ENCODE peak calls at places on chromosomes 11 and 22, in six cellular contexts. I, F, A, T, Q and S are unnamed samples.
A peak's percentile ranks its signal among the peaks of the same experiment; 100 is the strongest.

GRCh38 chr11:44229003-44229570 is 80.9 kb downstream of the ALX4 start:
- DNase-seq in F (peak; percentile 44), Q (no peak), I (no peak), T (no peak), A (no peak), S (no peak)

GRCh38 chr11:73152861-73153483 is 10.9 kb upstream of the FCHSD2 start:
- DNase-seq in I (peak; percentile 97), F (no peak), T (peak; percentile 91), Q (no peak), A (no peak), S (peak; percentile 52)

GRCh38 chr11:4181780-4182721 is 87.5 kb downstream of the RRM1 start:
- DNase-seq in Q (peak; percentile 80), A (peak; percentile 43), I (peak; percentile 78), F (peak; percentile 37), T (peak; percentile 81), S (no peak)

GRCh38 chr22:46851941-46852340 is 89.5 kb downstream of the TBC1D22A start:
- DNase-seq in I (no peak), Q (no peak), F (no peak), A (no peak), T (no peak), S (no peak)

GRCh38 chr11:41334007-41334933 is 125.2 kb downstream of the LRRC4C start:
- DNase-seq in Q (no peak), F (no peak), I (no peak), T (no peak), A (no peak), S (no peak)

GRCh38 chr11:10122337-10123197 is 171.5 kb downstream of the SBF2 start:
- DNase-seq in I (no peak), F (peak; percentile 93), A (peak; percentile 41), T (no peak), Q (peak; percentile 51), S (no peak)

GRCh38 chr11:9316334-9316733 is 1.9 kb upstream of the TMEM41B start:
- DNase-seq in A (no peak), Q (no peak), T (no peak), F (no peak), I (no peak), S (no peak)

GRCh38 chr22:27975381-27976013 is 56.4 kb upstream of the PITPNB start:
- DNase-seq in Q (peak; percentile 9), I (no peak), F (peak; percentile 65), A (no peak), T (no peak), S (no peak)

GRCh38 chr11:76215946-76216345 is 9.6 kb upstream of the WNT11 start:
- DNase-seq in A (no peak), F (peak; percentile 58), Q (peak; percentile 92), I (no peak), T (no peak), S (peak; percentile 2)

GRCh38 chr22:31296258-31296657 is 4.0 kb upstream of the PIK3IP1 start:
- DNase-seq in I (no peak), T (no peak), F (no peak), A (no peak), Q (peak; percentile 78), S (no peak)

GRCh38 chr11:80722616-80723015 is 1281.8 kb upstream of the TENM4 start:
- DNase-seq in F (peak; percentile 9), I (no peak), T (no peak), Q (no peak), A (no peak), S (no peak)

GRCh38 chr11:289706-290620 is 1.0 kb downstream of the PGGHG start:
- DNase-seq in A (peak; percentile 27), Q (no peak), T (peak; percentile 83), F (no peak), I (no peak), S (no peak)

GRCh38 chr11:36777302-36777701 is 179.3 kb upstream of the RAG2 start:
- DNase-seq in I (no peak), T (no peak), A (no peak), Q (no peak), F (no peak), S (no peak)

GRCh38 chr11:12485328-12485727 is 108.0 kb downstream of the PARVA start:
- DNase-seq in A (no peak), F (no peak), T (no peak), I (no peak), Q (no peak), S (no peak)

GRCh38 chr11:115334932-115335788 is 169.1 kb downstream of the CADM1 start:
- DNase-seq in I (peak; percentile 63), A (no peak), Q (peak; percentile 34), T (no peak), F (peak; percentile 54), S (no peak)

GRCh38 chr11:76408171-76408965 is 27.2 kb downstream of the GVQW3 start:
- DNase-seq in F (no peak), Q (no peak), A (no peak), T (no peak), I (no peak), S (no peak)

GRCh38 chr11:27972432-27973170 is 135.4 kb downstream of the KIF18A start:
- DNase-seq in T (no peak), A (no peak), Q (no peak), I (no peak), F (peak; percentile 50), S (no peak)

GRCh38 chr11:46682773-46683752 is 17.4 kb downstream of the ARHGAP1 start:
- DNase-seq in I (no peak), T (peak; percentile 39), A (no peak), Q (peak; percentile 19), F (peak; percentile 47), S (no peak)

GRCh38 chr22:22057617-22058378 is 75.2 kb upstream of the TOP3B start:
- DNase-seq in A (no peak), Q (no peak), T (no peak), F (no peak), I (no peak), S (no peak)

GRCh38 chr11:134637091-134638015 is 225.3 kb upstream of the B3GAT1 start:
- DNase-seq in F (no peak), I (peak; percentile 35), Q (no peak), A (no peak), T (no peak), S (no peak)

GRCh38 chr11:117535201-117535869 is 207.7 kb downstream of the CEP164 start:
- DNase-seq in I (no peak), F (no peak), Q (no peak), A (peak; percentile 70), T (no peak), S (no peak)

GRCh38 chr11:36139767-36140166 is 149.5 kb downstream of the COMMD9 start:
- DNase-seq in T (no peak), I (no peak), Q (no peak), A (no peak), F (no peak), S (no peak)

GRCh38 chr11:72231396-72232259 is 7.1 kb downstream of the INPPL1 start:
- DNase-seq in Q (no peak), I (no peak), F (no peak), A (no peak), T (no peak), S (no peak)

GRCh38 chr11:3037945-3038271 is 19.3 kb downstream of the CARS1 start:
- DNase-seq in T (no peak), I (no peak), Q (no peak), A (no peak), F (no peak), S (no peak)

GRCh38 chr11:15967966-15968365 is 388.4 kb downstream of the SOX6 start:
- DNase-seq in A (no peak), F (peak; percentile 58), T (no peak), I (no peak), Q (peak; percentile 60), S (no peak)

GRCh38 chr22:43186272-43187170 is at the start of gene TTLL12:
- DNase-seq in A (peak; percentile 74), Q (peak; percentile 83), I (peak; percentile 59), F (peak; percentile 37), T (peak; percentile 93), S (peak; percentile 72)
- H3K27ac ChIP-seq in A (peak within 1 kb of the TSS; percentile 83), Q (peak within 1 kb of the TSS; percentile 91), I (peak within 1 kb of the TSS; percentile 77), F (peak within 1 kb of the TSS; percentile 61), T (peak within 1 kb of the TSS; percentile 93), S (peak within 1 kb of the TSS; percentile 96)

GRCh38 chr11:58957922-58958321 is 18.6 kb downstream of the GLYATL1 start:
- DNase-seq in A (no peak), Q (peak; percentile 1), F (no peak), I (peak; percentile 63), T (no peak), S (no peak)

GRCh38 chr11:58968251-58968711 is 29.0 kb downstream of the GLYATL1 start:
- DNase-seq in F (no peak), I (no peak), Q (no peak), A (no peak), T (no peak), S (no peak)

GRCh38 chr11:58958500-58958899 is 19.2 kb downstream of the GLYATL1 start:
- DNase-seq in Q (peak; percentile 28), I (peak; percentile 61), A (no peak), F (no peak), T (peak; percentile 75), S (no peak)

GRCh38 chr11:58965246-58965985 is 26.1 kb downstream of the GLYATL1 start:
- DNase-seq in A (no peak), F (peak; percentile 45), T (no peak), I (no peak), Q (peak; percentile 58), S (no peak)

DNA sequence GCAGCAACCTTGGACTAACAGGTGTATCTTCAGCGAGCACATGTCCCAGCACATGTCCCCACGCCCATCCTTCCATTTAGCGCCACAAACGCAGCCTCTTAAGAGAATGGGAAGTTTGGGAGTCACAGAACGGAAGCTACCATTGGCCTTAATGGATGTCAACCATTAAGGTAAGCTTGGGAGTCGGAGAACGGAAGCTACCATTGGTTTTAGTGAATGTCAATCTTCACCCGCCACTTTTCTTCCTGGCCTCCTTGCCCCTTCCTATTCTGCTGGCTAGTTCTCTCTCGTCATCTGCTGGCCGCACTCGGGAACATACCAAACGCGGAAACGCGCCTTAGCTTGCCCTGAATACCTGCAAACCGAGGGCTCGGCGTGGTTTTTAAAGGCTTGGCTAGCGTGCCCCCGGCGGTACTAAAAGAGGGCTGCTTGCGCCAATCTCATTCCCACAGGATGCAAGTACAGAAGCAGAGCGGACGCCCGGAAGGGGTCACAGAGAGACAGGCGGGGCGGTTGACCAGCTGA is 24.3 kb downstream of the GLYATL1 start:
- DNase-seq in T (no peak), A (no peak), F (peak; percentile 84), Q (peak; percentile 40), I (no peak), S (no peak)
- H3K4me3 ChIP-seq in T (no peak overlapping the region), A (no peak overlapping the region), F (no peak overlapping the region), Q (peak overlapping the region; percentile 45), I (no peak overlapping the region), S (no peak overlapping the region)

GRCh38 chr22:37318255-37319109 is 36.2 kb downstream of the CYTH4 start:
- DNase-seq in T (no peak), Q (peak; percentile 27), I (no peak), A (no peak), F (no peak), S (peak; percentile 29)

GRCh38 chr22:37317698-37318210 is 35.4 kb downstream of the CYTH4 start:
- DNase-seq in A (no peak), I (no peak), Q (no peak), F (no peak), T (no peak), S (no peak)

GRCh38 chr22:37321288-37321687 is 39.0 kb downstream of the CYTH4 start:
- DNase-seq in Q (peak; percentile 22), I (no peak), T (no peak), A (no peak), F (no peak), S (no peak)

GRCh38 chr22:37320726-37321286 is 38.5 kb downstream of the CYTH4 start:
- DNase-seq in A (no peak), Q (no peak), F (no peak), I (no peak), T (no peak), S (no peak)

GRCh38 chr22:37319469-37319868 is 37.2 kb downstream of the CYTH4 start:
- DNase-seq in F (no peak), I (no peak), A (no peak), T (no peak), Q (no peak), S (no peak)
- H3K4me1 ChIP-seq in F (no peaks in the 10 kb centered on the region), I (no peaks in the 10 kb centered on the region), A (no peaks in the 10 kb centered on the region), T (peaks cover 9% of the 10 kb centered on the region), Q (no peaks in the 10 kb centered on the region), S (peaks cover 25% of the 10 kb centered on the region)

GRCh38 chr22:44956835-44957234 is 53.0 kb downstream of the PHF21B start:
- DNase-seq in I (no peak), T (no peak), F (no peak), A (no peak), Q (no peak), S (no peak)
- H3K27ac ChIP-seq in I (no peak overlapping the region), T (no peak overlapping the region), F (no peak overlapping the region), A (no peak overlapping the region), Q (no peak overlapping the region), S (no peak overlapping the region)